ENCODE peak calls at places on chromosomes 12 and 14, in seven cellular contexts. One of them, this sample, is unnamed.

GRCh38 chr12:46702581-46703344 is 123.0 kb downstream of the SLC38A4 start:
- DNase-seq in K562: no peak
- DNase-seq in GM12891: no peak
- DNase-seq in SK-N-SH: no peak
- DNase-seq in HepG2: no peak
- DNase-seq in H1: no peak
- DNase-seq in GM12878: no peak
- DNase-seq in this sample: no peak

GRCh38 chr12:19757317-19757877 is 318.1 kb downstream of the AEBP2 start:
- DNase-seq in H1: no peak
- DNase-seq in GM12891: no peak
- DNase-seq in GM12878: peak
- DNase-seq in HepG2: no peak
- DNase-seq in K562: no peak
- DNase-seq in SK-N-SH: peak
- DNase-seq in this sample: no peak

GRCh38 chr12:21509768-21510167 is 8.2 kb downstream of the GOLT1B start:
- DNase-seq in GM12891: peak
- DNase-seq in GM12878: peak
- DNase-seq in SK-N-SH: no peak
- DNase-seq in K562: no peak
- DNase-seq in H1: no peak
- DNase-seq in HepG2: no peak
- DNase-seq in this sample: peak

GRCh38 chr14:92719890-92720323 is 28.5 kb downstream of the LGMN start:
- DNase-seq in SK-N-SH: no peak
- DNase-seq in HepG2: no peak
- DNase-seq in GM12891: no peak
- DNase-seq in H1: no peak
- DNase-seq in K562: no peak
- DNase-seq in GM12878: no peak
- DNase-seq in this sample: no peak

GRCh38 chr12:15212877-15213276 is 8.3 kb downstream of the RERG start:
- DNase-seq in K562: no peak
- DNase-seq in HepG2: no peak
- DNase-seq in SK-N-SH: no peak
- DNase-seq in GM12878: no peak
- DNase-seq in H1: no peak
- DNase-seq in GM12891: no peak
- DNase-seq in this sample: no peak

GRCh38 chr14:25833341-25834121 is 764.3 kb downstream of the NOVA1 start:
- DNase-seq in HepG2: peak
- DNase-seq in GM12878: no peak
- DNase-seq in SK-N-SH: peak
- DNase-seq in K562: no peak
- DNase-seq in H1: no peak
- DNase-seq in GM12891: no peak
- DNase-seq in this sample: no peak

GRCh38 chr14:50027797-50028196 is 88.6 kb downstream of the VCPKMT start:
- DNase-seq in GM12878: no peak
- DNase-seq in SK-N-SH: no peak
- DNase-seq in HepG2: no peak
- DNase-seq in GM12891: no peak
- DNase-seq in H1: no peak
- DNase-seq in K562: no peak
- DNase-seq in this sample: no peak

GRCh38 chr12:131088701-131089525 is 135.2 kb downstream of the ADGRD1 start:
- DNase-seq in GM12891: no peak
- DNase-seq in K562: no peak
- DNase-seq in HepG2: no peak
- DNase-seq in H1: no peak
- DNase-seq in GM12878: no peak
- DNase-seq in SK-N-SH: no peak
- DNase-seq in this sample: no peak

GRCh38 chr14:102746568-102747438 is 30.4 kb upstream of the TRAF3 start:
- DNase-seq in K562: no peak
- DNase-seq in SK-N-SH: no peak
- DNase-seq in GM12878: no peak
- DNase-seq in H1: no peak
- DNase-seq in HepG2: no peak
- DNase-seq in GM12891: no peak
- DNase-seq in this sample: no peak

GRCh38 chr12:32198555-32198954 is 91.9 kb downstream of the BICD1 start:
- DNase-seq in SK-N-SH: no peak
- DNase-seq in H1: no peak
- DNase-seq in HepG2: no peak
- DNase-seq in GM12878: no peak
- DNase-seq in GM12891: no peak
- DNase-seq in K562: no peak
- DNase-seq in this sample: no peak

GRCh38 chr12:32201096-32201495 is 94.4 kb downstream of the BICD1 start:
- DNase-seq in SK-N-SH: no peak
- DNase-seq in HepG2: no peak
- DNase-seq in GM12878: no peak
- DNase-seq in H1: no peak
- DNase-seq in GM12891: no peak
- DNase-seq in K562: no peak
- DNase-seq in this sample: no peak

GRCh38 chr12:32196250-32197198 is 89.9 kb downstream of the BICD1 start:
- DNase-seq in SK-N-SH: no peak
- DNase-seq in H1: no peak
- DNase-seq in GM12878: no peak
- DNase-seq in GM12891: no peak
- DNase-seq in HepG2: no peak
- DNase-seq in K562: no peak
- DNase-seq in this sample: no peak

GRCh38 chr12:32201996-32202395 is 95.3 kb downstream of the BICD1 start:
- DNase-seq in SK-N-SH: no peak
- DNase-seq in K562: no peak
- DNase-seq in HepG2: no peak
- DNase-seq in GM12891: no peak
- DNase-seq in GM12878: no peak
- DNase-seq in H1: no peak
- DNase-seq in this sample: no peak

DNA sequence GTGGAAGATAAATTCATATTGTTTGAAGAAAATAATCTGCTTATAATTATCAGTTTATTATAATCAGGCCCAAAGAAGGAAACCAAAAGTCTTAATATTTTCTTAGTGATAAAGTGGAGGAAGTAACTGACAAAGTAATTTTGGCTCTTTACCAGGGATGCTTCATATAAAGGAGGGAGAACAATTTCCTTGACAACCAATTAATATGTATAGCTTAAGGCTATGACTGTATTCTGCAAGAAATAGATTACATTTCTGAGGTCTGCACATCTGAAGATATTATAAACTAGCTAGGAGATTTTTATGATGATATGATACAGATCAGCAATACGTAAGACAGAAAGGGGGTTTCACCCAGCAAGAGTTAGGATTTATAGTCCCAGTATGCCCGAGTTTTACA is 90.8 kb downstream of the BICD1 start:
- DNase-seq in K562: no peak
- DNase-seq in HepG2: no peak
- DNase-seq in SK-N-SH: no peak
- DNase-seq in GM12878: no peak
- DNase-seq in H1: no peak
- DNase-seq in GM12891: no peak
- DNase-seq in this sample: no peak
- TF ChIP-seq POLR2AphosphoS5 in K562: no peak
- TF ChIP-seq POLR2AphosphoS5 in HepG2: no peak
- TF ChIP-seq POLR2AphosphoS5 in SK-N-SH: no peak
- TF ChIP-seq POLR2AphosphoS5 in GM12878: no peak
- TF ChIP-seq POLR2AphosphoS5 in H1: no peak
- TF ChIP-seq POLR2AphosphoS5 in GM12891: no peak
- TF ChIP-seq POLR2AphosphoS5 in this sample: no peak

GRCh38 chr12:132156145-132156709 is 12.0 kb downstream of the NOC4L start:
- DNase-seq in SK-N-SH: no peak
- DNase-seq in H1: no peak
- DNase-seq in GM12878: no peak
- DNase-seq in K562: no peak
- DNase-seq in GM12891: no peak
- DNase-seq in HepG2: no peak
- DNase-seq in this sample: no peak
- TF ChIP-seq TAF1 in SK-N-SH: no peak
- TF ChIP-seq TAF1 in H1: no peak
- TF ChIP-seq TAF1 in GM12878: no peak
- TF ChIP-seq TAF1 in K562: no peak
- TF ChIP-seq TAF1 in GM12891: no peak
- TF ChIP-seq TAF1 in HepG2: no peak
- TF ChIP-seq TAF1 in this sample: no peak

GRCh38 chr12:52202361-52203078 is 10.7 kb upstream of the KRT80 start:
- DNase-seq in SK-N-SH: no peak
- DNase-seq in H1: no peak
- DNase-seq in K562: no peak
- DNase-seq in GM12878: no peak
- DNase-seq in HepG2: no peak
- DNase-seq in GM12891: no peak
- DNase-seq in this sample: no peak

GRCh38 chr12:52201520-52201839 is 9.7 kb upstream of the KRT80 start:
- DNase-seq in K562: no peak
- DNase-seq in H1: no peak
- DNase-seq in HepG2: no peak
- DNase-seq in GM12878: no peak
- DNase-seq in SK-N-SH: no peak
- DNase-seq in GM12891: no peak
- DNase-seq in this sample: no peak

GRCh38 chr12:52204931-52205505 is 13.2 kb upstream of the KRT80 start:
- DNase-seq in H1: no peak
- DNase-seq in K562: no peak
- DNase-seq in SK-N-SH: no peak
- DNase-seq in HepG2: no peak
- DNase-seq in GM12891: no peak
- DNase-seq in GM12878: no peak
- DNase-seq in this sample: no peak

GRCh38 chr12:52204095-52204930 is 12.5 kb upstream of the KRT80 start:
- DNase-seq in K562: no peak
- DNase-seq in HepG2: no peak
- DNase-seq in H1: no peak
- DNase-seq in SK-N-SH: no peak
- DNase-seq in GM12891: no peak
- DNase-seq in GM12878: no peak
- DNase-seq in this sample: no peak

GRCh38 chr12:52203126-52203921 is 11.5 kb upstream of the KRT80 start:
- DNase-seq in H1: no peak
- DNase-seq in K562: no peak
- DNase-seq in GM12878: no peak
- DNase-seq in HepG2: peak
- DNase-seq in SK-N-SH: peak
- DNase-seq in GM12891: no peak
- DNase-seq in this sample: no peak
- TF ChIP-seq POLR2AphosphoS5 in H1: no peak
- TF ChIP-seq POLR2AphosphoS5 in K562: no peak
- TF ChIP-seq POLR2AphosphoS5 in GM12878: no peak
- TF ChIP-seq POLR2AphosphoS5 in HepG2: no peak
- TF ChIP-seq POLR2AphosphoS5 in SK-N-SH: no peak
- TF ChIP-seq POLR2AphosphoS5 in GM12891: no peak
- TF ChIP-seq POLR2AphosphoS5 in this sample: no peak

GRCh38 chr14:68569970-68570409 is 222.9 kb downstream of the ZFP36L1 start:
- DNase-seq in GM12891: no peak
- DNase-seq in H1: no peak
- DNase-seq in K562: no peak
- DNase-seq in GM12878: no peak
- DNase-seq in HepG2: peak
- DNase-seq in SK-N-SH: no peak
- DNase-seq in this sample: no peak
- TF ChIP-seq TAF1 in GM12891: no peak
- TF ChIP-seq TAF1 in H1: no peak
- TF ChIP-seq TAF1 in K562: no peak
- TF ChIP-seq TAF1 in GM12878: no peak
- TF ChIP-seq TAF1 in HepG2: no peak
- TF ChIP-seq TAF1 in SK-N-SH: no peak
- TF ChIP-seq TAF1 in this sample: no peak

GRCh38 chr12:108115746-108116125 is 13.4 kb upstream of the WSCD2 start:
- DNase-seq in SK-N-SH: no peak
- DNase-seq in GM12891: no peak
- DNase-seq in HepG2: no peak
- DNase-seq in GM12878: no peak
- DNase-seq in H1: no peak
- DNase-seq in K562: no peak
- DNase-seq in this sample: no peak
- TF ChIP-seq POLR2AphosphoS5 in SK-N-SH: no peak
- TF ChIP-seq POLR2AphosphoS5 in GM12891: no peak
- TF ChIP-seq POLR2AphosphoS5 in HepG2: no peak
- TF ChIP-seq POLR2AphosphoS5 in GM12878: no peak
- TF ChIP-seq POLR2AphosphoS5 in H1: no peak
- TF ChIP-seq POLR2AphosphoS5 in K562: no peak
- TF ChIP-seq POLR2AphosphoS5 in this sample: no peak

GRCh38 chr14:76484355-76484754 is 108.4 kb downstream of the ESRRB start:
- DNase-seq in GM12878: no peak
- DNase-seq in K562: no peak
- DNase-seq in H1: no peak
- DNase-seq in SK-N-SH: no peak
- DNase-seq in GM12891: no peak
- DNase-seq in HepG2: no peak
- DNase-seq in this sample: no peak
- TF ChIP-seq TAF1 in GM12878: no peak
- TF ChIP-seq TAF1 in K562: no peak
- TF ChIP-seq TAF1 in H1: no peak
- TF ChIP-seq TAF1 in SK-N-SH: no peak
- TF ChIP-seq TAF1 in GM12891: no peak
- TF ChIP-seq TAF1 in HepG2: no peak
- TF ChIP-seq TAF1 in this sample: no peak

DNA sequence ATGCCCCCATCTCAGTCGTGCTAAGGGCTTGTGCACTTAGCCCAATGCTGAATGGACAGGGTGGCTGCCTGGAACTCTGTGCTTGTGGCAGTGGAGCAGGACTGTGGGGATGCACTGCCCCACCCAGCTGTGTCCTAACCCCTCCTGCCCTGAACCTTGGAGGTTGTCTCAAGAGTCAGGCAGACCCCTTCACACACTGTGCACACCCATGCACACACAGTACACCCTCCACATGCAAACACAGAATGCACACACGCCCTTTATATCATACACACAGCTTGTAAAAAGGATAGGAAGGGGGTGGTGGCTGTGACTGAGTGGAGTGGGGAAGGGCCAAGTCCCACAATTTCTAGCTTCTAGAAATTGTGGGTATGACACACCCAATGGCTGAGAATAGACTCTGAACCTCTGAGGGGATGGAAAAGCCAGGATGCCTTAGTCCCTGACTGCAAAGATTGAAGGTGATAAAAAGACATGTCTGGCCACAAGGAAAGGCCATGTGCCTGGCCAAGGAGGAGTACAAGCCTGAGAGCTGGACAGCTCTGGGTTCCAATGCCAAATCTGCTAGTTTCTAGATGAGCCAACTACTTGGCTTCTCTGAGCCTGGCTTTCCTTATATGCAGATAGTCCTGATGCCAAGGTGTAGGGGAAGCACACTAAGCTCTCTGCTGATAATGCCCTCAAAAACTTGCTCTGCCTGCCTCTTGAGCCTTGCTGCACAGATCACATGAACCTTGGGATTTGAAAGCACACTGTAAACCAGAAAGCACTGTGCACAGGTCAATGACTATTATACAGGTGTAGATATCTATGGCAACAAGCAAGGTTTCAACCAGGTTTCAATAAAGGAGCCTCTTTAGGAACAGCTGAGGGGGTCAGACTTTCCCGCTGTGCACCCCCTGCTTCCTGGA is 8.4 kb downstream of the KRT8 start:
- DNase-seq in HepG2: no peak
- DNase-seq in K562: no peak
- DNase-seq in GM12891: no peak
- DNase-seq in SK-N-SH: no peak
- DNase-seq in GM12878: no peak
- DNase-seq in H1: no peak
- DNase-seq in this sample: no peak
- TF ChIP-seq POLR2AphosphoS5 in HepG2: peak
- TF ChIP-seq POLR2AphosphoS5 in K562: peak
- TF ChIP-seq POLR2AphosphoS5 in GM12891: no peak
- TF ChIP-seq POLR2AphosphoS5 in SK-N-SH: no peak
- TF ChIP-seq POLR2AphosphoS5 in GM12878: no peak
- TF ChIP-seq POLR2AphosphoS5 in H1: peak
- TF ChIP-seq POLR2AphosphoS5 in this sample: no peak

GRCh38 chr14:96139169-96139568 is 65.5 kb upstream of the BDKRB2 start:
- DNase-seq in GM12891: no peak
- DNase-seq in SK-N-SH: no peak
- DNase-seq in GM12878: no peak
- DNase-seq in K562: no peak
- DNase-seq in H1: no peak
- DNase-seq in HepG2: no peak
- DNase-seq in this sample: no peak
- TF ChIP-seq TAF1 in GM12891: no peak
- TF ChIP-seq TAF1 in SK-N-SH: no peak
- TF ChIP-seq TAF1 in GM12878: no peak
- TF ChIP-seq TAF1 in K562: no peak
- TF ChIP-seq TAF1 in H1: no peak
- TF ChIP-seq TAF1 in HepG2: no peak
- TF ChIP-seq TAF1 in this sample: no peak

This sample was measured in GM12892.